ENCODE peak calls at places on chromosomes 3 and 15, in eight cellular contexts. F is neural progenitor cell, J is WERI-Rb-1, Z is ovary, G is psoas muscle, W is uterus, S is H9, V is transverse colon. Y is an unnamed sample.

GRCh38 chr3:174002543-174002942 is 605.0 kb downstream of the NLGN1 start:
- DNase-seq in F (no peak), J (no peak), Z (no peak), G (no peak), W (no peak), S (no peak), V (no peak), Y (no peak)

GRCh38 chr15:75751901-75752300 is 39.3 kb upstream of the CSPG4 start:
- DNase-seq in F (no peak), J (no peak), Z (no peak), G (no peak), W (no peak), S (no peak), V (no peak), Y (no peak)

GRCh38 chr3:23206371-23206770 is 3.2 kb downstream of the UBE2E2 start:
- DNase-seq in F (no peak), J (no peak), Z (no peak), G (no peak), W (no peak), S (no peak), V (no peak), Y (no peak)

GRCh38 chr3:21356402-21356801 is 394.6 kb downstream of the ZNF385D start:
- DNase-seq in F (no peak), J (no peak), Z (no peak), G (no peak), W (no peak), S (no peak), V (no peak), Y (no peak)

GRCh38 chr3:51974963-51975856 is at the start of gene ABHD14A:
- DNase-seq in F (peak; percentile 88), J (peak; percentile 69), Z (peak; percentile 81), G (peak; percentile 88), W (peak; percentile 72), S (peak; percentile 68), V (peak; percentile 88), Y (peak; percentile 67)

GRCh38 chr3:59759298-59760169 is 709.7 kb upstream of the CFAP20DC start:
- DNase-seq in F (no peak), J (no peak), Z (no peak), G (no peak), W (no peak), S (no peak), V (no peak), Y (no peak)

GRCh38 chr15:57485869-57486268 is 105.8 kb upstream of the MYZAP start:
- DNase-seq in F (no peak), J (no peak), Z (no peak), G (no peak), W (no peak), S (peak; percentile 86), V (no peak), Y (no peak)

GRCh38 chr15:40339621-40339945 is 1.2 kb downstream of the CCDC9B start:
- DNase-seq in F (no peak), J (no peak), Z (peak; percentile 31), G (no peak), W (no peak), S (no peak), V (peak; percentile 10), Y (no peak)

GRCh38 chr3:173395412-173396181 is 1.9 kb upstream of the NLGN1 start:
- DNase-seq in F (peak; percentile 93), J (peak; percentile 84), Z (peak; percentile 86), G (peak; percentile 90), W (peak; percentile 83), S (peak; percentile 94), V (peak; percentile 75), Y (peak; percentile 29)

GRCh38 chr3:16173696-16174355 is 654 bp upstream of the GALNT15 start:
- DNase-seq in F (no peak), J (no peak), Z (no peak), G (no peak), W (no peak), S (peak; percentile 5), V (no peak), Y (no peak)

GRCh38 chr3:54771050-54771449 is 156.8 kb downstream of the LRTM1 start:
- DNase-seq in F (no peak), J (no peak), Z (no peak), G (no peak), W (no peak), S (no peak), V (no peak), Y (no peak)

GRCh38 chr3:143951351-143951971 is 20.2 kb upstream of the DIPK2A start:
- DNase-seq in F (peak; percentile 67), J (peak; percentile 33), Z (no peak), G (no peak), W (no peak), S (no peak), V (no peak), Y (no peak)

GRCh38 chr3:67564008-67564407 is 90.4 kb downstream of the SUCLG2 start:
- DNase-seq in F (no peak), J (no peak), Z (no peak), G (no peak), W (no peak), S (no peak), V (no peak), Y (no peak)

GRCh38 chr3:46661776-46662766 is 31.4 kb downstream of the ALS2CL start:
- DNase-seq in F (peak; percentile 57), J (no peak), Z (peak; percentile 12), G (peak; percentile 46), W (peak; percentile 7), S (peak; percentile 46), V (peak; percentile 3), Y (no peak)

GRCh38 chr3:139421034-139421433 is 31.6 kb upstream of the COPB2 start:
- DNase-seq in F (no peak), J (no peak), Z (no peak), G (no peak), W (no peak), S (no peak), V (no peak), Y (no peak)

DNA sequence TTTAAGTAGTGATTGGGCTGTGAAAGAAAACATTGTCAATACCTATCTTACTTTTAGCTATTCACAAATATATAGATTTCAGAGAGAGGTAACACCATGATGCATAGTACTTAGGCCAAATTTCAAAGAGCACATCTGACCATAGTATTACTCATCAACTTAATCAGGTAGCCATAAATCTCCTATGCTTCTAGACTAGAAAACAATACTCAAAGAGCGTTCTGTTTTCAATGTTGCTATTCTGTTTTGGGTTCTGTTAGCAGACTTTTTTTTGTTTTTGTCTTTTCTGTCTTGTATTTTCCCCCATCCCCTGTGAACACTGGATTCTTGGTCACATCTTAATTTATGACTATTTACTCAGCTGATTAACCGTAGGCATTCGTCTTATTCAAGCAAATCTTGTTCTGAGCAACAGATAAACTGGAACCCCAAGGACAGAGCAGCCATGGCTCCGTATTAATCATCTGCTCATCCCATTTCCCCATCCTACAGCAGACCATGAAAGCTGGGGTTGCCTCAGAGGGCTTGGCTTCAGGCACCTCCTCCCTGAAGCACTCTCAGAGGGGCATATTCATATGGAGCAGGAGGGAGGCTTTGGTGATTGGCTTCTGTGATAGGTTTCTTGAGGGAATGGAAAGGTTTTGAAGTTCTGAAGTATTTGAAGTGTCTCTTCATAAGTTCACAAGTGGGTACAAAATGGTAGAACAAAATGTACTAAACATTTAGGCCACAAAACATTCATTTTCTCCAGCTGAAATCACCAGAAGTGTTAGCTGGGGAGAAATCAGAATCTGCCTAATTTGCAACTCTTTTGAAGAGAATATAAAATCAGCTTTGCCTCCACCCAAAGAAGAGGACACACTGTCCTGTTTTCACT is 105.3 kb downstream of the TNIK start:
- DNase-seq in F (no peak), J (no peak), Z (no peak), G (no peak), W (no peak), S (no peak), V (no peak), Y (no peak)
- H3K27ac ChIP-seq in F (no peak overlapping the region), J (no peak overlapping the region), Z (no peak overlapping the region), G (peak overlapping the region; percentile 44), W (no peak overlapping the region), S (no peak overlapping the region), V (no peak overlapping the region), Y (no peak overlapping the region)

GRCh38 chr3:182124716-182125115 is 413.0 kb downstream of the SOX2 start:
- DNase-seq in F (no peak), J (no peak), Z (no peak), G (no peak), W (no peak), S (no peak), V (no peak), Y (no peak)

GRCh38 chr3:182122779-182123178 is 411.1 kb downstream of the SOX2 start:
- DNase-seq in F (no peak), J (no peak), Z (no peak), G (no peak), W (no peak), S (no peak), V (no peak), Y (no peak)

GRCh38 chr3:182121424-182121823 is 409.7 kb downstream of the SOX2 start:
- DNase-seq in F (peak; percentile 52), J (no peak), Z (no peak), G (no peak), W (no peak), S (no peak), V (no peak), Y (no peak)

GRCh38 chr3:182129745-182130144 is 418.0 kb downstream of the SOX2 start:
- DNase-seq in F (peak; percentile 34), J (no peak), Z (no peak), G (no peak), W (no peak), S (no peak), V (no peak), Y (no peak)

DNA sequence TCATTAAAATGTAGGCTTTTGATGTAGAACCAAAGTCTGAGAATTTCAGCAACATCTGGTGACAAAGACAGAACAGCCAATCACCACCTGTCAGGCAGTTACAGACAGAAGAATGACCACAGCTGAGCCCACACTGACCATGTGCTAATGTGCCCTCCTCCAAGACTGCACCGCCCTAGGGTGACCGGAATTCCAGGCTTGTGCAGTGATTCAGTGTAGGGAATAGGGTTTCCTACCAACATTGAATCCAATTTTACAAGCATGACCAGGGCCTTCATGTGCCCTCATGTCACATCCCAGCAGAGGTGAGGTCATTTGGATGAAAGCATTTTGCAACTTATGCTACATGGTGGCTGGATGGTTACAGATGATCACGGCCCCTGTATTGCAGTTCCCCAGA is 412.5 kb downstream of the SOX2 start:
- DNase-seq in F (no peak), J (no peak), Z (no peak), G (no peak), W (no peak), S (no peak), V (no peak), Y (no peak)
- H3K27ac ChIP-seq in F (no peak overlapping the region), J (no peak overlapping the region), Z (no peak overlapping the region), G (no peak overlapping the region), W (no peak overlapping the region), S (no peak overlapping the region), V (no peak overlapping the region), Y (no peak overlapping the region)

DNA sequence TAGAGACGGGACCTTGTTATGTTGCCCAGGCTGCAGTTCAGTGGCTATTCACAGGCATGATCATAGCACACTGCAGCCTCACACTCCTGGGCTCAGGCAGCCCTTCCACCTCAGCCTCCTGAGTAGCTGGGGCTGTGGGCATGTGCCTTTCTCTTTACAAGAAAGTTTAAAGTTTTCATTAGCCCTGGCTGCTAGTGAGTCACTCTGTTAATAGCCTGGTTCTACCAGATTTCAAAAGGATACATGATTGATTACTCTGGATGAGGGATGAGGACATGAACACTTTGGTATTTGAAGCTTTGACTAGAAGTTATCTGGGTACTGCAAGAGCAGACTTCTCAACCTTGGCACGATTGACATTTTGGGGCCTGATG is 95.1 kb downstream of the DHX36 start:
- DNase-seq in F (no peak), J (no peak), Z (no peak), G (no peak), W (no peak), S (no peak), V (no peak), Y (no peak)
- H3K27ac ChIP-seq in F (no peak overlapping the region), J (no peak overlapping the region), Z (no peak overlapping the region), G (no peak overlapping the region), W (no peak overlapping the region), S (no peak overlapping the region), V (peak overlapping the region; percentile 41), Y (no peak overlapping the region)

GRCh38 chr15:96362001-96362758 is 31.7 kb downstream of the NR2F2 start:
- DNase-seq in F (peak; percentile 79), J (no peak), Z (no peak), G (no peak), W (no peak), S (no peak), V (no peak), Y (no peak)
- H3K27ac ChIP-seq in F (no peak overlapping the region), J (no peak overlapping the region), Z (no peak overlapping the region), G (no peak overlapping the region), W (no peak overlapping the region), S (no peak overlapping the region), V (no peak overlapping the region), Y (no peak overlapping the region)